ENCODE peak calls at places on chromosomes 6 and 20, in six cellular contexts. Y is NB4, P is GM06990, A is AG09309, Q is progenitor cell of endocrine pancreas, O is fibroblast of pulmonary artery. C is an unnamed sample.

GRCh38 chr6:57102976-57103375 is 13.0 kb downstream of the ZNF451 start:
- DNase-seq in A (no peak), Y (no peak), Q (no peak), P (no peak), O (no peak), C (no peak)

GRCh38 chr6:77124604-77125003 is 338.7 kb downstream of the HTR1B start:
- DNase-seq in A (peak), Q (no peak), Y (no peak), P (no peak), O (peak), C (no peak)

GRCh38 chr6:116579143-116579542 is 7.8 kb downstream of the RWDD1 start:
- DNase-seq in A (no peak), O (peak), P (no peak), Q (no peak), Y (no peak), C (no peak)

GRCh38 chr20:58640446-58640845 is 10.6 kb upstream of the STX16 start:
- DNase-seq in Q (no peak), Y (peak), P (no peak), A (no peak), O (peak), C (no peak)

GRCh38 chr20:52192296-52193007 is 873 bp upstream of the ZFP64 start:
- DNase-seq in P (no peak), A (no peak), Q (no peak), O (peak), Y (peak), C (no peak)

GRCh38 chr20:59580208-59580980 is 23.9 kb upstream of the PHACTR3 start:
- DNase-seq in P (no peak), Y (peak), A (peak), Q (no peak), O (no peak), C (no peak)

GRCh38 chr6:45375449-45375848 is 2.3 kb downstream of the SUPT3H start:
- DNase-seq in A (no peak), Y (peak), O (no peak), Q (no peak), P (no peak), C (no peak)

GRCh38 chr6:41878961-41879405 is 16.2 kb downstream of the USP49 start:
- DNase-seq in P (no peak), Q (no peak), Y (peak), A (peak), O (peak), C (no peak)

GRCh38 chr6:140441256-140441655 is 1066.8 kb upstream of the CITED2 start:
- DNase-seq in P (no peak), A (no peak), Q (no peak), O (peak), Y (peak), C (no peak)

GRCh38 chr20:35020108-35021031 is 64.7 kb downstream of the MYH7B start:
- DNase-seq in Q (no peak), O (peak), P (no peak), Y (no peak), A (no peak), C (no peak)

GRCh38 chr20:50286609-50287008 is 96.0 kb downstream of the CEBPB start:
- DNase-seq in A (peak), O (peak), P (peak), Q (no peak), Y (no peak), C (no peak)

GRCh38 chr6:143750945-143751344 is 73.2 kb downstream of the PHACTR2 start:
- DNase-seq in Y (no peak), Q (no peak), P (no peak), A (no peak), O (no peak), C (no peak)

GRCh38 chr6:4885534-4885933 is 109.3 kb downstream of the CDYL start:
- DNase-seq in O (no peak), A (no peak), Y (no peak), P (no peak), Q (no peak), C (no peak)

GRCh38 chr6:83954371-83954770 is 79.2 kb upstream of the MRAP2 start:
- DNase-seq in Y (no peak), A (no peak), Q (no peak), O (no peak), P (no peak), C (no peak)

GRCh38 chr20:45368221-45368980 is 5.4 kb downstream of the SYS1 start:
- DNase-seq in O (no peak), Q (no peak), Y (peak), A (no peak), P (peak), C (no peak)

GRCh38 chr20:24303393-24303792 is 166.0 kb upstream of the SYNDIG1 start:
- DNase-seq in O (no peak), P (no peak), Y (peak), Q (no peak), A (no peak), C (no peak)

GRCh38 chr6:106453756-106454367 is 93.3 kb downstream of the CRYBG1 start:
- DNase-seq in O (no peak), P (no peak), A (no peak), Y (no peak), Q (no peak), C (no peak)

GRCh38 chr6:41051873-41052272 is 1.1 kb upstream of the APOBEC2 start:
- DNase-seq in Y (peak), P (no peak), O (no peak), A (no peak), Q (no peak), C (no peak)

GRCh38 chr20:33507461-33507860 is 17.6 kb downstream of the CBFA2T2 start:
- DNase-seq in P (no peak), Q (no peak), A (no peak), Y (peak), O (no peak), C (no peak)

GRCh38 chr6:25706314-25707014 is 48.1 kb upstream of the SLC17A4 start:
- DNase-seq in P (no peak), Y (peak), Q (no peak), A (no peak), O (peak), C (no peak)

GRCh38 chr20:25223179-25223661 is 24.7 kb upstream of the PYGB start:
- DNase-seq in P (no peak), Q (no peak), A (peak), Y (peak), O (peak), C (no peak)

GRCh38 chr6:44078795-44079671 is 48.2 kb downstream of the MRPL14 start:
- DNase-seq in Q (peak), A (no peak), Y (peak), P (peak), O (peak), C (peak)
- TF ChIP-seq CTCF in Q (peak), A (peak), Y (peak), P (peak), O (peak), C (peak)

GRCh38 chr20:18718129-18718528 is 95.5 kb upstream of the SCP2D1 start:
- DNase-seq in O (no peak), Q (no peak), P (no peak), A (no peak), Y (no peak), C (no peak)

GRCh38 chr20:18717062-18717461 is 96.5 kb upstream of the SCP2D1 start:
- DNase-seq in Y (no peak), O (no peak), Q (no peak), A (no peak), P (no peak), C (no peak)

GRCh38 chr20:18715564-18715963 is 98.0 kb upstream of the SCP2D1 start:
- DNase-seq in P (no peak), O (no peak), Y (no peak), Q (no peak), A (no peak), C (no peak)

GRCh38 chr20:18712116-18712515 is 101.5 kb upstream of the SCP2D1 start:
- DNase-seq in P (no peak), Q (no peak), A (no peak), Y (no peak), O (no peak), C (no peak)

DNA sequence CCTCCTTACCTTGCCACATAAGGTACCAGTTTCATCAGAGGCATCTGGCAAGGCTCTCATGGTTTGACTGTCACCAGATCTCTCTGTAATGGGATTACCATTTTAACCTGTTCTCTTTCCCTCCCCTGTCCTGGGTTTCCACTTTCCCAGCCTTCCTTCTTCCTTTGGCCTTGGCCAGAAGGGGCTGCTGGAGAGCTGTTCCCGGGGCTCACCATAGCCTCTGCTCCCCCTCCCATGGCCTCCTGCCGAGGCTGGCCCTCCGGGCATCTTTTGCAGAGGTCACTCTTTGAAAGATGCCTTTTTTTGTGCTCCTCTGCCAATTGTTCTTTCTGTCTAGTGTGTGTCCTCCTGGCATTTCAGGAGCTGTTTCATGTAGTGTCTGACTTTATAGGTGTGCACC is 100.7 kb upstream of the SCP2D1 start:
- DNase-seq in P (no peak), Y (no peak), Q (no peak), O (no peak), A (no peak), C (no peak)
- TF ChIP-seq CTCF in P (no peak), Y (no peak), Q (peak), O (no peak), A (no peak), C (no peak)

GRCh38 chr20:54103762-54104600 is 33.6 kb upstream of the BCAS1 start:
- DNase-seq in P (no peak), O (no peak), Q (no peak), A (no peak), Y (no peak), C (no peak)
- TF ChIP-seq CTCF in P (no peak), O (no peak), Q (peak), A (no peak), Y (no peak), C (peak)

DNA sequence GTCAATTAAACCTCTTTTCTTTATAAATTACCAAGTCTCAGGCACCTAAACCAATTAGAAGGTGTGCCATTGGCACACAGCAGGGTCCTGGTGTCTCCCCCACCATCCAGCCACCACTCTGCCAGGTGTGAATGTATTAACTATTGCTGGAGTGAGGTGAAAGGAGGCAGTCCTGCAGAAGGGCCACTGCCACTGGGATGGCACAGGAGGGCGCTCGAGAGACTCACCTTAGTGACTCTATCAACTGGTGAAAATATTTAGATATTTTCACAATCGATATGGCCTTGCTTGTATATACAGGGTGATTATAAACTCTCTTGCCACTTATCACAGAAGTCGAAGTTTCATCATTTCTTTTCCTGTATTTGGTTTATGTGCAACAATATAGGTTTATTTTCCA is 145.6 kb upstream of the ESR1 start:
- DNase-seq in Q (no peak), P (no peak), A (no peak), Y (no peak), O (no peak), C (no peak)
- TF ChIP-seq CTCF in Q (peak), P (peak), A (peak), Y (peak), O (peak), C (no peak)

GRCh38 chr6:44219815-44220784 is 3.3 kb upstream of the SLC29A1 start:
- DNase-seq in Y (peak), P (no peak), A (no peak), Q (no peak), O (no peak), C (no peak)
- TF ChIP-seq CTCF in Y (peak), P (no peak), A (no peak), Q (peak), O (no peak), C (no peak)

GRCh38 chr20:31740208-31740607 is 1.1 kb downstream of the TPX2 start:
- DNase-seq in Y (peak), P (peak), A (no peak), O (peak), Q (no peak), C (no peak)

GRCh38 chr20:31740656-31741323 is 1.7 kb downstream of the TPX2 start:
- DNase-seq in Q (no peak), Y (no peak), A (no peak), P (no peak), O (no peak), C (no peak)

GRCh38 chr20:31739550-31739863 is 417 bp downstream of the TPX2 start:
- DNase-seq in Y (no peak), P (no peak), Q (no peak), A (no peak), O (no peak), C (no peak)

GRCh38 chr20:31738729-31739549 is at the start of gene TPX2:
- DNase-seq in Y (peak), A (peak), Q (peak), P (peak), O (peak), C (peak)
- TF ChIP-seq CTCF in Y (no peak), A (peak), Q (peak), P (peak), O (peak), C (no peak)

GRCh38 chr6:148700713-148701392 is 46.0 kb upstream of the UST start:
- DNase-seq in P (no peak), O (peak), Q (no peak), Y (peak), A (no peak), C (no peak)
- TF ChIP-seq CTCF in P (no peak), O (peak), Q (no peak), Y (no peak), A (no peak), C (no peak)

GRCh38 chr20:63520594-63520938 is at the start of gene PPDPF:
- DNase-seq in Q (peak), Y (no peak), A (no peak), P (peak), O (peak), C (peak)
- TF ChIP-seq CTCF in Q (no peak), Y (no peak), A (no peak), P (no peak), O (no peak), C (no peak)

GRCh38 chr6:121443953-121444590 is 8.6 kb downstream of the GJA1 start:
- DNase-seq in A (no peak), Y (peak), Q (no peak), O (peak), P (no peak), C (no peak)
- TF ChIP-seq CTCF in A (no peak), Y (peak), Q (no peak), O (no peak), P (no peak), C (no peak)

DNA sequence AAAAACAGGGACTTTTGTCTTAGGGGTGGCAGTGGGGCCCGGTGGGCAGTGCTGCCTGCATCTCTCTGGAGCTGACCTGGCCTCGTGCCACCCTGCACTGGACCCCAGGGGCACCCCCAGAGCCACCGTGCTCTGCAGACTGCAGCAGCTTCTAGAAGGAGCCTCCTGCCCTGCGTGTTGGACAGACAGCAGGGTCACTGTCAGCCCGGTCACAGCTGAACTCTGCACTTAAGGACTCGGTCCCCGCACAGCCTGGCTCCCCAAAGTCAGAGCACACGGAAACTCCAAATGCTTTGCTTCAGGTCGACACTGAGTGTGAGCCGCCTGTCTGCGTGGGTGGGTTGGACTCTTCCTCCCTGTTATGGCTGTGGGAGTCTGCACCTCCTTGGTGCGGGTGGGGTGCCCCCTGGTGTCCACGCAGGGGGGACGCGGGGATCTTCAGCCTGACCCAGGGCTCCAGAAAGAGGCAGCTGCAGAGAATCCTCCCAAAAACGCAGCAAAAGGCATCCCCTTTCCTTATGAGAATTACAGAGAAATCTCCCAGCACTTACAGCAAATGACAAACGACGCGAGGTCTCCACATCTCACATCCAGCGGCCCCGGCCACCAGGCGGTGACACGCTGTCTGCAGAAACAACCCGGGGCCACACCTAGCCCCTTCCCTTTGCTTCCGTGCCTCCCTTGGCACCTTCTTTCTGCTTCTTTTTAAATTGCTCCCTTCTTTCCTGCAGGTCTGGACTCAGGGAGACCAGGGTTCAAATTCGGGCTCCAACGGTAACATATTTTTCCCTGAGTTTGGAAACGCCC is 36.3 kb upstream of the DACT2 start:
- DNase-seq in P (no peak), Y (peak), Q (peak), O (peak), A (no peak), C (no peak)
- TF ChIP-seq CTCF in P (no peak), Y (peak), Q (peak), O (peak), A (peak), C (no peak)

C was measured in CD4-positive, alpha-beta T cell.